ENCODE peak calls at places on chromosomes 7 and 10, in six cellular contexts. I is breast epithelium, B is hepatocyte, K is osteocyte, U is GM23248, V is GM12865. Q is an unnamed sample.

GRCh38 chr7:133703547-133703946 is 423.6 kb upstream of the LRGUK start:
- DNase-seq in V (no peak), K (no peak), U (peak; percentile 89), I (no peak), B (no peak), Q (no peak)

GRCh38 chr7:17915796-17916195 is 24.5 kb downstream of the SNX13 start:
- DNase-seq in I (no peak), U (no peak), K (no peak), B (no peak), V (no peak), Q (no peak)

GRCh38 chr10:34288634-34289033 is 526.5 kb downstream of the PARD3 start:
- DNase-seq in B (peak; percentile 42), K (no peak), V (no peak), U (peak; percentile 27), I (no peak), Q (no peak)

GRCh38 chr10:128050937-128051336 is 75.3 kb downstream of the MKI67 start:
- DNase-seq in V (no peak), U (peak; percentile 15), B (no peak), I (no peak), K (no peak), Q (no peak)

GRCh38 chr10:48506147-48506917 is 98.5 kb downstream of the ARHGAP22 start:
- DNase-seq in U (peak; percentile 30), K (peak; percentile 38), B (peak; percentile 57), V (peak; percentile 66), I (no peak), Q (no peak)

GRCh38 chr7:38630720-38631673 is at the start of gene AMPH:
- DNase-seq in I (no peak), K (peak; percentile 87), V (no peak), U (peak; percentile 80), B (peak; percentile 57), Q (no peak)

GRCh38 chr7:38781991-38782390 is 127.0 kb downstream of the VPS41 start:
- DNase-seq in B (no peak), I (no peak), K (no peak), V (no peak), U (no peak), Q (no peak)

GRCh38 chr7:16498122-16498521 is 28.5 kb upstream of the LRRC72 start:
- DNase-seq in I (no peak), B (no peak), K (no peak), V (no peak), U (no peak), Q (no peak)

GRCh38 chr10:97861351-97861750 is 11.7 kb downstream of the GOLGA7B start:
- DNase-seq in K (no peak), U (peak; percentile 95), B (peak; percentile 55), V (no peak), I (no peak), Q (no peak)

GRCh38 chr7:27636326-27637006 is 26.2 kb downstream of the HIBADH start:
- DNase-seq in B (peak; percentile 19), V (no peak), K (no peak), I (no peak), U (no peak), Q (no peak)

GRCh38 chr7:50206521-50207250 is 97.8 kb upstream of the IKZF1 start:
- DNase-seq in U (peak; percentile 8), K (peak; percentile 79), V (no peak), I (no peak), B (no peak), Q (no peak)

GRCh38 chr7:42238709-42239395 is 1.8 kb upstream of the GLI3 start:
- DNase-seq in K (no peak), I (no peak), B (peak; percentile 64), V (no peak), U (peak; percentile 91), Q (no peak)

GRCh38 chr7:55178292-55178862 is 159.6 kb downstream of the EGFR start:
- DNase-seq in V (no peak), I (no peak), U (no peak), K (peak; percentile 65), B (no peak), Q (no peak)

GRCh38 chr10:33031171-33031570 is 73.1 kb upstream of the ITGB1 start:
- DNase-seq in V (no peak), B (no peak), U (no peak), I (no peak), K (no peak), Q (no peak)

GRCh38 chr7:1062296-1063294 is 18.2 kb downstream of the GPR146 start:
- DNase-seq in I (no peak), U (no peak), V (peak; percentile 88), K (no peak), B (no peak), Q (peak; percentile 60)

GRCh38 chr7:22248111-22248809 is 108.7 kb downstream of the RAPGEF5 start:
- DNase-seq in V (no peak), U (no peak), B (no peak), I (no peak), K (no peak), Q (no peak)

GRCh38 chr7:1587738-1588137 is 17.9 kb upstream of the PSMG3 start:
- DNase-seq in V (no peak), U (no peak), K (no peak), B (no peak), I (no peak), Q (no peak)

GRCh38 chr7:5766321-5766761 is 15.1 kb downstream of the RNF216 start:
- DNase-seq in K (no peak), V (no peak), U (peak; percentile 88), B (no peak), I (no peak), Q (no peak)

GRCh38 chr7:57868771-57869483 is 418.9 kb downstream of the ZNF716 start:
- DNase-seq in I (no peak), B (peak; percentile 3), U (peak; percentile 52), V (no peak), K (peak; percentile 84), Q (no peak)